ENCODE peak calls at places on chromosomes 12 and 14, in five cellular contexts. R is uterus, C is esophagus muscularis mucosa, Z is ovary, P is stomach. J is an unnamed sample.

GRCh38 chr12:108571604-108572165 is 9.3 kb downstream of the ISCU start:
- DNase-seq in R (no peak), C (peak; percentile 39), Z (no peak), P (no peak), J (no peak)

GRCh38 chr12:106079148-106079738 is 59.5 kb downstream of the NUAK1 start:
- DNase-seq in R (no peak), C (no peak), Z (no peak), P (no peak), J (no peak)

GRCh38 chr12:60174476-60174875 is 578.6 kb downstream of the SLC16A7 start:
- DNase-seq in R (no peak), C (no peak), Z (no peak), P (no peak), J (no peak)

GRCh38 chr12:95551913-95552516 is 739 bp upstream of the USP44 start:
- DNase-seq in R (no peak), C (no peak), Z (no peak), P (no peak), J (no peak)

GRCh38 chr12:54016478-54016964 is 7.7 kb downstream of the HOXC8 start:
- DNase-seq in R (peak; percentile 63), C (no peak), Z (peak; percentile 58), P (no peak), J (no peak)

GRCh38 chr14:23186913-23187654 is 3.6 kb upstream of the SLC7A8 start:
- DNase-seq in R (peak; percentile 46), C (no peak), Z (peak; percentile 75), P (peak; percentile 46), J (peak; percentile 65)

GRCh38 chr12:105331805-105332251 is 1.3 kb downstream of the C12orf75 start:
- DNase-seq in R (no peak), C (peak; percentile 39), Z (no peak), P (peak; percentile 30), J (peak; percentile 37)

GRCh38 chr12:2083008-2083407 is 30.2 kb downstream of the CACNA1C start:
- DNase-seq in R (no peak), C (no peak), Z (no peak), P (no peak), J (no peak)

GRCh38 chr14:23548351-23549318 is 2.9 kb downstream of the ZFHX2 start:
- DNase-seq in R (no peak), C (no peak), Z (no peak), P (no peak), J (peak; percentile 38)

GRCh38 chr12:10098762-10099161 is at the start of gene CLEC1A:
- DNase-seq in R (peak; percentile 15), C (no peak), Z (peak; percentile 57), P (no peak), J (no peak)
- TF ChIP-seq POLR2A in R (peak; percentile 47), C (peak; percentile 21), Z (no peak), P (no peak), J (no peak)

DNA sequence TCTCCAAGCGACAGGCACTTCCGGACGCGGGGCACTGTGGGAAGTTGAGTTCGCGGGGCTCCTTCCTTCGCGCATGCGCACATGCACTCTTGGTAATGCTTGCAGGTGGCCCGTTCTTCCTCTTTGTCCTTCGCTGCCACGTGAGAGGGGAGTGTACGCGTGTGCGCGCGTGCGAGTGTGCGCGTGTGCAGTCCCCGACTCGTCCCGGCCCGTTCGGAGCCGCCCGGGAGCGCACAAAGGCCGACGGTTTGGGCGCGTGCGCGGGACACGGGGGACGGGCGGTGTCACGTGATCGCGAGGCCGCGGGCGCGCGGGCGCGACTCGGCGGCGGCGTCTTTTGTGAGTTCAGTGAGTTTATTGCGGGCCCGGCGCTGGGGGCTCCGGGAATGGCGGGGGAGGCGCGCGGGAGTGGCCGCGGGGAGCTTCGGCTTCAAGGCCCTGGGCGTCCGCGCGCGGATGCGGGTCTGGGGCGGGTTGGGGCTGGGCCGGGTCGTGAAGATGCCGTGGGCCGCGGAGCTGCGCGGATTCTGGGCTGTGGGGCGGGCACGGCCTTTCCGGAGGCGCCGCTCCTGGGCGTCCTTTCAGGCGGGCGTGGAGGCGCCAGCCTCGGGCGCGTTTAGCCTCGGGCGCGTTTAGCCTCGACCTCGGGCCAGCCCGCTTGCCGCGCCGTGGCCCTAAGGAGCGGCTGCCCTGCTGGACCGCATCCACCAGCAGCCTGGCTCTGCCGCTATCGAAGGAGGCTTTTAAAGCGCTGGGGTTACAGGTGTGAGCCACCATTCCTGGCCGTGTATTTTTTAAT is at the start of gene ZNF84:
- DNase-seq in R (peak; percentile 94), C (peak; percentile 98), Z (peak; percentile 95), P (peak; percentile 96), J (peak; percentile 98)
- TF ChIP-seq POLR2A in R (peak; percentile 68), C (peak; percentile 27), Z (peak; percentile 47), P (no peak), J (peak; percentile 75)

GRCh38 chr14:20317720-20318119 is 12.0 kb upstream of the TTC5 start:
- DNase-seq in R (no peak), C (no peak), Z (no peak), P (no peak), J (no peak)
- TF ChIP-seq POLR2A in R (no peak), C (no peak), Z (no peak), P (no peak), J (no peak)

GRCh38 chr12:6827437-6827894 is 741 bp upstream of the P3H3 start:
- DNase-seq in R (peak; percentile 92), C (peak; percentile 95), Z (peak; percentile 94), P (peak; percentile 79), J (no peak)
- TF ChIP-seq POLR2A in R (peak; percentile 21), C (no peak), Z (peak; percentile 15), P (no peak), J (no peak)

DNA sequence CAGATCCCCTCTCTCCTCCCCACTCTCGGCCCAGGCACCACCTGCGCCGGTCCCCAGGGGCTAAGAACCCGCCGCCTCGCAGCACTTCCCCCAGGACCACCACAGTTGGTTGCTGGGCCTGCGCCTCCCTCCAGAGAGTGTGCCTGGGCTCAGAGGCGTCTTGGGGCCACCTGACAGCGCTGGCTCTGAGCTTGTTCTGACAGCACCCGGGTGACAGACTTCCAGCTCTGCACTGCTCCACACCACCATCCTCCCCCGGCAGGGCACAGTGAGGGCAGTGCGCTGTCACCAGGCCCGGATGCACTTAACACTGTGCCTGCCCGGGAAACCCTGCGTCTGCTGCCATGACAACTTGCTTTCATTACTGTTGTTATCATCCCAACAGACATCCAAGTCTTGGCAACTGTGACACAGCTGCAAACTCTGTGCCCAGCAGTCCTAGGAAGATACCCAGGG is 6.6 kb downstream of the BRF1 start:
- DNase-seq in R (no peak), C (no peak), Z (no peak), P (no peak), J (peak; percentile 72)
- TF ChIP-seq POLR2A in R (no peak), C (no peak), Z (no peak), P (no peak), J (peak; percentile 35)

DNA sequence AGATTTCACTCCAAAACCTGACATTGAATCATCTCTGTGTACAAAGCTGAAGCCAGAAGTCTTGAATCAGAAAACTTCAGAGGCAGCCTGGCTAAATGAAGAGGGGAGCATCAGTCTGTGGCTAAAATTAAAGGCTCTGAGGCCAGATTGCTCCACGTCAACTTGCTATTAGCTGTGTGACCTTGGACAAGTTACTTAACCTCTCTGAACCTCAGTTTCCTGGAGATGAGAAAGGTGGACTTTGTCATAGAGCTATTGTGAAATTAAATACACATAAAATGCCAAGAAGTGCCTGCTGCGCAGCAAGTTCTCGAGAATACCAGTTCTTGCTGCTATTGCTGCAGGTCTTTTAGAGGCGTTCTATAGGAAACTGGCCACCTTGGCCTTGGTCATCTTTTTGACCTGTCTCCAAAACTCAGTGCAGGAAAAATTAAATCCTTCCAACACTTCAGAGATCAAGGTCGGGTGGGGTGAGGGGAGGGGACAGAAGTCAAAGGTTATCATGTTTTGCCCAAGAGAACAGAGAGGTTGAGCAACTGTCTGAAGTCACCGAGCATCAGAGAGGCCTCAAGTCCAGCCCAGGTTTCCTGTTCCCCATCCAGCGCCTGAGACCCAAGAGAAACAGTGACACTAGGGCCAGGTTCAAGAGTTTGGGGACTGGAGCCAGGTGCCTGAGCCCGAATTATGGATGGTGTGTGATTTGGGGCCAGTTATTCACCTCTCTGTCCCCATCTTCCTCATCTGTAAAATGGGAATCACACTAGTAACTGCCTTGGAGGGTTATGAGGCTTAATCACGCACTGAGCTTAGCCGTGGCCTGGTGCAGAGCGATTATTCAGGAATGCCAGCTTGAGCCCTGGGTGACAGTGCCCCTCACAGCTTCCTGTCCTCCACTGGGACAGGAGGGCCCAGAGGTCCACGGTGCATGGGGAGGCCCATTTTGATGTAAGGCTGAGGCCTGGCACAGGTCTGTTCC is 1.1 kb downstream of the SERPINA1 start:
- DNase-seq in R (no peak), C (no peak), Z (no peak), P (no peak), J (no peak)
- TF ChIP-seq POLR2A in R (no peak), C (no peak), Z (no peak), P (no peak), J (no peak)

GRCh38 chr12:10218021-10218420 is 5.3 kb downstream of the GABARAPL1 start:
- DNase-seq in R (no peak), C (no peak), Z (no peak), P (no peak), J (no peak)
- TF ChIP-seq POLR2A in R (no peak), C (no peak), Z (no peak), P (no peak), J (no peak)

GRCh38 chr14:75091251-75091650 is 21.8 kb downstream of the ZC2HC1C start:
- DNase-seq in R (no peak), C (no peak), Z (no peak), P (no peak), J (no peak)

GRCh38 chr14:75090353-75090752 is 20.9 kb downstream of the ZC2HC1C start:
- DNase-seq in R (no peak), C (no peak), Z (no peak), P (no peak), J (no peak)

GRCh38 chr14:75088153-75088552 is 18.7 kb downstream of the ZC2HC1C start:
- DNase-seq in R (no peak), C (no peak), Z (no peak), P (no peak), J (no peak)

GRCh38 chr14:75092698-75093097 is 23.3 kb downstream of the ZC2HC1C start:
- DNase-seq in R (no peak), C (no peak), Z (no peak), P (no peak), J (no peak)

DNA sequence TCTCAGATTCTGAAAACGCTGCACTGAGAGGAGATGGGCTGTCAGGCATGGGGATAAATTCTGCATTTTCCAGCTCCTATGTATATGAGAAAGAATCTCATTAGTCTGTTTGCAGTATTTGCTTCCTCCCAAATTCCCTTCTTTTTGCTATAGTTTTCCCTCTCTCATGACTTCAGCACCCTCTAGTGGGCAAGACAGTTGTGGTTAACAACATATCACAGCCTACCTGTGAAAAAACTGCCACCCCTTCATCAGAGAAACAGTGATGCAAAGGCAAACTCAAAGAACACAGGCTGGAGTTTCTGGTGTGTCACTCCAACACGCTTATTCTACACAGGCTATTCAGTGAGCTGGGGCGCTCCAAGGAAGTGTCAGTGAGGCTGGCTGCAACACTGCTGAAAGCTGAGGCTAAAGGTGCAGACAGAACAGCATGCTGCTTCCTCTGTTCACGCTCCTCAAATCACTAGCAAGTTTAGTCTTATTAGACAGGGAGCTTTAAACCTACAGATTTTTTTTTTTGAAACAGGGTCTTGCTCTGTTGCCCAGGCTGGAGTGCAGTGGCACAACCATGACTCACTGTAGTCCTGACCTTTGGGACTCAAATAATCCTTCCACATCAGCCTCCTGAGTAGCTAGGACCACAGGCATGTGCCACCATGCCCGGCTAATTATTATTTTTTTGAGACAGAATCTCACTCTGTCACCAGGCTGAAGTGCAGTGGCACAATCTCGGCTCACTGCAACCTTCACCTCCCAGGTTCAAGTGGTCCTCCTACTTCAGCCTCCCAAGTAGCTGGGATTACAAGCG is 19.3 kb downstream of the ZC2HC1C start:
- DNase-seq in R (no peak), C (no peak), Z (peak; percentile 55), P (peak; percentile 37), J (peak; percentile 79)
- TF ChIP-seq POLR2A in R (no peak), C (no peak), Z (no peak), P (no peak), J (no peak)